ENCODE peak calls at places on chromosomes 1 and 21, in four cellular contexts. E is IMR-90, D is mesendoderm, J is H1. W is an unnamed sample.

GRCh38 chr1:169694304-169694703 is 17.1 kb downstream of the SELL start:
- DNase-seq in E (no peak), D (no peak), J (no peak), W (no peak)

GRCh38 chr1:36304970-36305914 is 926 bp upstream of the SH3D21 start:
- DNase-seq in E (no peak), D (peak), J (peak), W (no peak)

GRCh38 chr21:22961248-22961647 is 1963.0 kb downstream of the NCAM2 start:
- DNase-seq in E (no peak), D (no peak), J (no peak), W (no peak)

GRCh38 chr1:53733975-53734649 is 4.9 kb downstream of the GLIS1 start:
- DNase-seq in E (peak), D (no peak), J (no peak), W (no peak)

GRCh38 chr21:46128983-46129571 is 26.3 kb downstream of the FTCD start:
- DNase-seq in E (no peak), D (no peak), J (no peak), W (no peak)

GRCh38 chr1:44802306-44803061 is 2.3 kb downstream of the PLK3 start:
- DNase-seq in E (no peak), D (no peak), J (no peak), W (no peak)

GRCh38 chr1:27872802-27873665 is 690 bp downstream of the THEMIS2 start:
- DNase-seq in E (peak), D (peak), J (peak), W (peak)

GRCh38 chr1:154351363-154352068 is 26.2 kb downstream of the ATP8B2 start:
- DNase-seq in E (no peak), D (no peak), J (no peak), W (no peak)

GRCh38 chr21:26199471-26199870 is 28.9 kb upstream of the APP start:
- DNase-seq in E (peak), D (no peak), J (no peak), W (no peak)

GRCh38 chr1:79391896-79392295 is 385.4 kb upstream of the ADGRL4 start:
- DNase-seq in E (peak), D (no peak), J (no peak), W (no peak)

GRCh38 chr1:201085902-201086735 is 26.1 kb downstream of the CACNA1S start:
- DNase-seq in E (peak), D (peak), J (peak), W (peak)

GRCh38 chr1:188761226-188761625 is 1716.4 kb downstream of the BRINP3 start:
- DNase-seq in E (no peak), D (no peak), J (no peak), W (no peak)

GRCh38 chr21:14850394-14850793 is 214.4 kb downstream of the NRIP1 start:
- DNase-seq in E (peak), D (no peak), J (no peak), W (no peak)

GRCh38 chr1:14739433-14739832 is 140.9 kb downstream of the KAZN start:
- DNase-seq in E (no peak), D (no peak), J (no peak), W (no peak)

GRCh38 chr1:58065520-58065919 is 481.0 kb downstream of the OMA1 start:
- DNase-seq in E (no peak), D (peak), J (peak), W (peak)

GRCh38 chr1:43349594-43350306 is 9.0 kb upstream of the CDC20 start:
- DNase-seq in E (peak), D (no peak), J (no peak), W (no peak)

DNA sequence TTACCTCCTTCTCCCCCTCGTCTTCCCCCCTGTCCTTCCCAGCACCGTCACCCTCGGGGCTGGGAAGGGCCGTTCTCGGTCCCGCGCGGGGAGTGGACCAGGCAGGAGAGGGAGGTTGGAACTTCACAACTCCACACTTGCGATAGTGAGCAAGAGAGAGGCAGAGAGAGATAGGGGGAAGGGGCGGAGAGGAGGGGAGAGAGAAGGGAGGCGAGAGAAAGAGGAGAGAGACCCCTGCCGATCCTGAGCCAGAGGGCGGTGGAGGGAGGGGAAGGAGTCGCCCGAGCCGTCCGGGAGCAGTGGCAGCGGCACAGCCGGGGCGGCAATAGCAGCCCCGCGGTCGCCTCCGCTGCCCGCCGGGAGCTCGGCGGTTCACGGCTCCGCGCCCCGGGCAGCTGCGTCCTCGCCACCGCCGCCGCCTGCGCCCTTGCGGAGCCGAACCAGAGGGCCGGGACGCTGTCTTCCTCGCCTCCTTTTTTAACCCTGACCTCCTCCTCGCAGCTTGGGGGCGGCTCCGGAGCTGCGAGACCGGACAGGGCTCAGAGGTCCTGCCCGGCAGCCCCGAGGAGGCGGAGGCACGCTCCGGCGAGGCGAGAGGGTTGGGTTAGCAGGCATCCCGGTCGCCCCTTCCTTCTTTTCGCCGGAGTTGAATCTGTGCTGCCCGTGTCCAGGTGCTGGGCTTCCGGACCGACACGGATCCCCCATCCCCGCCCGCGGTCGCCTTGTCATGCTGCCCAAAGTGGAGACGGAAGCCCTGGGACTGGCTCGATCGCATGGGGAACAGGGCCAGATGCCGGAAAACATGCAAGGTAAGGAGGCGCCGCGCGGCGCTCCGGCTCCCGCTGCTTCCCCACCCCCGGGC is 11.7 kb downstream of the NR5A2 start:
- DNase-seq in E (no peak), D (peak), J (peak), W (peak)
- H4K5ac ChIP-seq in E (no peak), D (no peak), J (peak), W (no peak)

GRCh38 chr1:204729516-204729915 is 44.0 kb upstream of the LRRN2 start:
- DNase-seq in E (no peak), D (no peak), J (peak), W (no peak)

GRCh38 chr1:204725821-204726448 is 40.4 kb upstream of the LRRN2 start:
- DNase-seq in E (no peak), D (no peak), J (peak), W (no peak)

GRCh38 chr1:204728456-204728855 is 42.9 kb upstream of the LRRN2 start:
- DNase-seq in E (no peak), D (no peak), J (no peak), W (no peak)

GRCh38 chr1:204726478-204726877 is 40.9 kb upstream of the LRRN2 start:
- DNase-seq in E (peak), D (peak), J (peak), W (no peak)

GRCh38 chr1:204728045-204728444 is 42.5 kb upstream of the LRRN2 start:
- DNase-seq in E (no peak), D (no peak), J (no peak), W (no peak)
- H4K5ac ChIP-seq in E (no peak), D (no peak), J (no peak), W (no peak)

GRCh38 chr1:207302618-207303408 is 18.7 kb upstream of the CD55 start:
- DNase-seq in E (no peak), D (no peak), J (no peak), W (no peak)

GRCh38 chr1:207298186-207298585 is 23.3 kb upstream of the CD55 start:
- DNase-seq in E (no peak), D (no peak), J (no peak), W (no peak)

GRCh38 chr1:207300970-207301369 is 20.5 kb upstream of the CD55 start:
- DNase-seq in E (no peak), D (peak), J (no peak), W (no peak)

GRCh38 chr1:207298666-207299065 is 22.8 kb upstream of the CD55 start:
- DNase-seq in E (peak), D (no peak), J (no peak), W (no peak)
- H4K5ac ChIP-seq in E (peak), D (no peak), J (no peak), W (no peak)

GRCh38 chr1:17880429-17880828 is 125.3 kb downstream of the ACTL8 start:
- DNase-seq in E (no peak), D (no peak), J (no peak), W (no peak)

GRCh38 chr1:17877316-17877715 is 122.2 kb downstream of the ACTL8 start:
- DNase-seq in E (no peak), D (no peak), J (no peak), W (no peak)

GRCh38 chr1:17878837-17879236 is 123.7 kb downstream of the ACTL8 start:
- DNase-seq in E (peak), D (no peak), J (no peak), W (no peak)

GRCh38 chr1:17875882-17876280 is 120.7 kb downstream of the ACTL8 start:
- DNase-seq in E (peak), D (peak), J (no peak), W (no peak)

GRCh38 chr1:17877896-17878295 is 122.8 kb downstream of the ACTL8 start:
- DNase-seq in E (no peak), D (no peak), J (no peak), W (no peak)
- H4K5ac ChIP-seq in E (peak), D (no peak), J (no peak), W (no peak)

GRCh38 chr1:24708938-24709337 is 36.3 kb upstream of the CLIC4 start:
- DNase-seq in E (no peak), D (no peak), J (no peak), W (no peak)

GRCh38 chr1:24713736-24714135 is 31.5 kb upstream of the CLIC4 start:
- DNase-seq in E (no peak), D (peak), J (no peak), W (no peak)

GRCh38 chr1:24713176-24713575 is 32.1 kb upstream of the CLIC4 start:
- DNase-seq in E (no peak), D (no peak), J (no peak), W (no peak)

GRCh38 chr1:24709748-24710416 is 35.4 kb upstream of the CLIC4 start:
- DNase-seq in E (no peak), D (no peak), J (no peak), W (no peak)

DNA sequence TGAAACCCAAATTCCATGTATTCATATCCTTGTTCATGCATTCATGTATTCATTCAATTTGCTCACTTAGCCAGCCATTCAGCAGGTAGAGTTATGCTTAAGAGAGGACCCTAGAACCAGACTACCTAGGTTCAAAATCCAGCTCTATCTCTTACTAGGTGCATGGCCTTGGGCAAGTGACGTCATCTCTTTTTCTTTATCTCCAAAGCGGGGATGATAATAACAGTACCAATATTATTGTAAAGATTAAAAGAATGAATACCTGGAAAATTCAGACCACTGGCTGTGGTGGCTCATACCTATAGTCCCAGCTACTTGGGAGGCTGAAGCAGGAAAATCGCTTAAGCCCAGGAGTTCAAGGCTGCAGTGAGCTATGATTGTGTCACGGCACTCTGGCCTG is 33.9 kb upstream of the CLIC4 start:
- DNase-seq in E (no peak), D (no peak), J (no peak), W (no peak)
- H4K5ac ChIP-seq in E (no peak), D (no peak), J (no peak), W (no peak)

GRCh38 chr1:148357037-148357436 is 126.1 kb downstream of the PPIAL4G start:
- DNase-seq in E (no peak), D (no peak), J (no peak), W (no peak)
- H4K5ac ChIP-seq in E (no peak), D (no peak), J (no peak), W (no peak)